ENCODE peak calls at places on chromosomes 11 and 22, in five cellular contexts. One of them, this sample, is unnamed.

GRCh38 chr11:75468534-75469340 is 35.7 kb upstream of the KLHL35 start:
- DNase-seq in BE2C: peak; percentile 66
- DNase-seq in cardiac muscle cell: peak; percentile 93
- DNase-seq in suprapubic skin: no peak
- DNase-seq in BJ: no peak
- DNase-seq in this sample: no peak

GRCh38 chr11:73554677-73555320 is 43.1 kb downstream of the FAM168A start:
- DNase-seq in BJ: no peak
- DNase-seq in BE2C: no peak
- DNase-seq in suprapubic skin: no peak
- DNase-seq in cardiac muscle cell: no peak
- DNase-seq in this sample: no peak

GRCh38 chr22:40120783-40121182 is 56.9 kb upstream of the TNRC6B start:
- DNase-seq in suprapubic skin: no peak
- DNase-seq in BJ: no peak
- DNase-seq in BE2C: no peak
- DNase-seq in cardiac muscle cell: no peak
- DNase-seq in this sample: no peak

GRCh38 chr11:73147771-73148681 is 5.9 kb upstream of the FCHSD2 start:
- DNase-seq in suprapubic skin: no peak
- DNase-seq in BJ: no peak
- DNase-seq in cardiac muscle cell: no peak
- DNase-seq in BE2C: no peak
- DNase-seq in this sample: peak; percentile 58

GRCh38 chr11:110429614-110430266 is at the start of gene FDX1:
- DNase-seq in BJ: no peak
- DNase-seq in BE2C: peak; percentile 94
- DNase-seq in suprapubic skin: peak; percentile 81
- DNase-seq in cardiac muscle cell: peak; percentile 90
- DNase-seq in this sample: peak; percentile 92

GRCh38 chr11:31366795-31367194 is 2.7 kb downstream of the DCDC1 start:
- DNase-seq in BJ: no peak
- DNase-seq in cardiac muscle cell: no peak
- DNase-seq in suprapubic skin: no peak
- DNase-seq in BE2C: no peak
- DNase-seq in this sample: no peak

GRCh38 chr11:64344721-64345120 is 4.7 kb downstream of the CCDC88B start:
- DNase-seq in suprapubic skin: no peak
- DNase-seq in BJ: no peak
- DNase-seq in BE2C: no peak
- DNase-seq in cardiac muscle cell: no peak
- DNase-seq in this sample: no peak

GRCh38 chr11:132590554-132590953 is 941.7 kb downstream of the OPCML start:
- DNase-seq in BE2C: no peak
- DNase-seq in cardiac muscle cell: no peak
- DNase-seq in suprapubic skin: no peak
- DNase-seq in BJ: no peak
- DNase-seq in this sample: no peak

GRCh38 chr22:22094921-22095320 is 112.3 kb upstream of the TOP3B start:
- DNase-seq in suprapubic skin: no peak
- DNase-seq in BJ: no peak
- DNase-seq in BE2C: no peak
- DNase-seq in cardiac muscle cell: no peak
- DNase-seq in this sample: no peak

GRCh38 chr11:7672960-7673723 is at the start of gene CYB5R2:
- DNase-seq in BE2C: peak; percentile 19
- DNase-seq in suprapubic skin: peak; percentile 83
- DNase-seq in BJ: no peak
- DNase-seq in cardiac muscle cell: peak; percentile 80
- DNase-seq in this sample: peak; percentile 46

GRCh38 chr11:131579932-131580387 is 209.5 kb downstream of the NTM start:
- DNase-seq in BE2C: no peak
- DNase-seq in suprapubic skin: no peak
- DNase-seq in BJ: no peak
- DNase-seq in cardiac muscle cell: peak; percentile 24
- DNase-seq in this sample: no peak

GRCh38 chr22:16818538-16818937 is 6.7 kb downstream of the XKR3 start:
- DNase-seq in cardiac muscle cell: no peak
- DNase-seq in BE2C: no peak
- DNase-seq in suprapubic skin: no peak
- DNase-seq in BJ: no peak
- DNase-seq in this sample: no peak

GRCh38 chr11:33801821-33802413 is 27.6 kb upstream of the FBXO3 start:
- DNase-seq in suprapubic skin: no peak
- DNase-seq in BE2C: no peak
- DNase-seq in BJ: no peak
- DNase-seq in cardiac muscle cell: no peak
- DNase-seq in this sample: no peak

GRCh38 chr11:62705401-62705800 is 1.8 kb downstream of the BSCL2 start:
- DNase-seq in cardiac muscle cell: no peak
- DNase-seq in suprapubic skin: no peak
- DNase-seq in BE2C: peak; percentile 24
- DNase-seq in BJ: no peak
- DNase-seq in this sample: no peak

GRCh38 chr22:20578707-20579106 is 71.3 kb downstream of the MED15 start:
- DNase-seq in suprapubic skin: no peak
- DNase-seq in BJ: no peak
- DNase-seq in BE2C: no peak
- DNase-seq in cardiac muscle cell: no peak
- DNase-seq in this sample: no peak

GRCh38 chr11:74648894-74649293 is 56.5 kb downstream of the POLD3 start:
- DNase-seq in suprapubic skin: no peak
- DNase-seq in cardiac muscle cell: no peak
- DNase-seq in BE2C: no peak
- DNase-seq in BJ: no peak
- DNase-seq in this sample: no peak

GRCh38 chr11:29518389-29519174 is 498.2 kb downstream of the KCNA4 start:
- DNase-seq in BE2C: no peak
- DNase-seq in suprapubic skin: no peak
- DNase-seq in cardiac muscle cell: peak; percentile 55
- DNase-seq in BJ: no peak
- DNase-seq in this sample: no peak

GRCh38 chr22:41478891-41479521 is 10.1 kb downstream of the ACO2 start:
- DNase-seq in BE2C: peak; percentile 19
- DNase-seq in cardiac muscle cell: peak; percentile 39
- DNase-seq in BJ: no peak
- DNase-seq in suprapubic skin: no peak
- DNase-seq in this sample: peak; percentile 39

GRCh38 chr11:114832532-114833125 is 154.3 kb downstream of the NXPE2 start:
- DNase-seq in suprapubic skin: no peak
- DNase-seq in cardiac muscle cell: no peak
- DNase-seq in BE2C: no peak
- DNase-seq in BJ: no peak
- DNase-seq in this sample: no peak

GRCh38 chr11:86632499-86633269 is 39.7 kb downstream of the ME3 start:
- DNase-seq in BJ: peak; percentile 90
- DNase-seq in cardiac muscle cell: peak; percentile 88
- DNase-seq in BE2C: no peak
- DNase-seq in suprapubic skin: no peak
- DNase-seq in this sample: no peak

GRCh38 chr11:68950268-68950667 is 30.5 kb downstream of the MRGPRD start:
- DNase-seq in BE2C: no peak
- DNase-seq in suprapubic skin: no peak
- DNase-seq in BJ: no peak
- DNase-seq in cardiac muscle cell: peak; percentile 27
- DNase-seq in this sample: no peak

GRCh38 chr11:45653277-45653676 is 12.1 kb downstream of the CHST1 start:
- DNase-seq in cardiac muscle cell: no peak
- DNase-seq in BE2C: no peak
- DNase-seq in suprapubic skin: no peak
- DNase-seq in BJ: no peak
- DNase-seq in this sample: no peak

GRCh38 chr11:118343981-118344521 is at the start of gene CD3G:
- DNase-seq in suprapubic skin: no peak
- DNase-seq in BE2C: no peak
- DNase-seq in cardiac muscle cell: no peak
- DNase-seq in BJ: no peak
- DNase-seq in this sample: no peak

GRCh38 chr11:64711138-64711943 is 11.7 kb downstream of the NRXN2 start:
- DNase-seq in suprapubic skin: no peak
- DNase-seq in BJ: no peak
- DNase-seq in BE2C: no peak
- DNase-seq in cardiac muscle cell: no peak
- DNase-seq in this sample: no peak

GRCh38 chr22:37254206-37254866 is 10.3 kb upstream of the RAC2 start:
- DNase-seq in BJ: no peak
- DNase-seq in suprapubic skin: no peak
- DNase-seq in BE2C: no peak
- DNase-seq in cardiac muscle cell: peak; percentile 77
- DNase-seq in this sample: no peak

DNA sequence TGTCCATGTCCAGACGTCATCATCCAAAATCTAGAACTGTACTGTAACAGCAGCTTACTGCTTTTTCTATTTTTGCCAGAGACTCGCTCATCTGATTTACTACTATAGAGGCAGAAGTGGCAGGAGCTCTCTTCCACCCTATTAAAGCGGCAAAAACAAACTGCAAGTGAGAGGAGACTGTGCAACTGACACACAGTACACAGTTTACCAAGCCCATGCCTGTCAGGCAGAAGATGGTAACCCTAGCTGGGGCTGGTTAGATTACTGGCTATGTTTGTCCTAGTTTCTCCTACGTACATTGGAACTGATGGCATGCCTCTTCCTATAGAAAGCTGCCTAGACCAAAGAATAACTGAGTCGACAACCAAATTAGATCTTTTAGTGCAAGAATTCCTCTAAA is 51.8 kb downstream of the CELF1 start:
- DNase-seq in cardiac muscle cell: no peak
- DNase-seq in BJ: no peak
- DNase-seq in suprapubic skin: no peak
- DNase-seq in BE2C: no peak
- DNase-seq in this sample: no peak
- H3K4me3 ChIP-seq in cardiac muscle cell: no peak overlapping the region
- H3K4me3 ChIP-seq in BJ: no peak overlapping the region
- H3K4me3 ChIP-seq in suprapubic skin: no peak overlapping the region
- H3K4me3 ChIP-seq in BE2C: no peak overlapping the region
- H3K4me3 ChIP-seq in this sample: no peak overlapping the region

DNA sequence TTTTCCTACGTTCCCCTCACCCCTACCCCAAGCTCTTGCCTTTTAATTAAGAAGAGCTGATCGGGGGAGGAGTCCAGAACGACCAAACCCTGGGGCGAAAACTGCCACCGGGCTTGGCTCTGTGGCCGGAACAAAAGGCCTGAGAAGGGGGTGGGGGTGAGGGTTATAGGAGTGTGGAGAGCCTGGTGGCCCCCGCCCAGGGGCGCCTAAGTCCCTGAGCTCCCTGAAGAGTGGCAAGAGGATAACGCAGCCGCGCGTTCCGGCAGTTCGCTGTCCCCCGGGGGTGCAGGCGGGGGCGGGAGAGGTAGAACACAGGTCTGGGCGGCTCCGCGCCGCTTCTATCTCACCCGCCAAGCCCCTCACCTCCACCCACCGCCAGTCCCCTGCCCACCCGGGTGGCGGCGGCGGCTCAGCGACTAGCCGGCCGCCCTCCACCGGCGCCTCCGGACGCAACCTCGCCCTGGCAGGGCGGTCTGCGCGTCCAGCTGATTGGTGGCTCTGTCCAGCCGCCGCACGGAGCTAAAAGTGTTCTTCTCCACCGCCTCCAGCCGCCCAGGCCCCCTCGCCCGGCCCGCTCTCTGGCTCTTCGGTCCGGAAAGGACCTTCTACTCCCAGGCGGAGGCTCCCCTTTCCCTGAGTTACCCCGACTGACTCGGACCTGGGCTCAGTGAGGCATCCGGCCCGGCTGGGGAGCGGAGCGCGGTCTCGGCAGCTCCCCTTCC is 18.8 kb upstream of the BDNF start:
- DNase-seq in BJ: no peak
- DNase-seq in cardiac muscle cell: peak; percentile 63
- DNase-seq in BE2C: peak; percentile 27
- DNase-seq in suprapubic skin: no peak
- DNase-seq in this sample: no peak
- TF ChIP-seq CTCF in BJ: no peak
- TF ChIP-seq CTCF in cardiac muscle cell: no peak
- TF ChIP-seq CTCF in BE2C: peak; percentile 0
- TF ChIP-seq CTCF in suprapubic skin: no peak
- TF ChIP-seq CTCF in this sample: no peak

GRCh38 chr11:24311974-24312373 is 184.9 kb upstream of the LUZP2 start:
- DNase-seq in BE2C: no peak
- DNase-seq in suprapubic skin: no peak
- DNase-seq in BJ: no peak
- DNase-seq in cardiac muscle cell: no peak
- DNase-seq in this sample: no peak

GRCh38 chr11:24312464-24313238 is 184.2 kb upstream of the LUZP2 start:
- DNase-seq in BE2C: no peak
- DNase-seq in suprapubic skin: no peak
- DNase-seq in BJ: no peak
- DNase-seq in cardiac muscle cell: peak; percentile 94
- DNase-seq in this sample: no peak
- H3K36me3 ChIP-seq in BE2C: no peaks in the 10 kb centered on the region
- H3K36me3 ChIP-seq in suprapubic skin: no peaks in the 10 kb centered on the region
- H3K36me3 ChIP-seq in BJ: no peaks in the 10 kb centered on the region
- H3K36me3 ChIP-seq in cardiac muscle cell: no peaks in the 10 kb centered on the region
- H3K36me3 ChIP-seq in this sample: no peaks in the 10 kb centered on the region

DNA sequence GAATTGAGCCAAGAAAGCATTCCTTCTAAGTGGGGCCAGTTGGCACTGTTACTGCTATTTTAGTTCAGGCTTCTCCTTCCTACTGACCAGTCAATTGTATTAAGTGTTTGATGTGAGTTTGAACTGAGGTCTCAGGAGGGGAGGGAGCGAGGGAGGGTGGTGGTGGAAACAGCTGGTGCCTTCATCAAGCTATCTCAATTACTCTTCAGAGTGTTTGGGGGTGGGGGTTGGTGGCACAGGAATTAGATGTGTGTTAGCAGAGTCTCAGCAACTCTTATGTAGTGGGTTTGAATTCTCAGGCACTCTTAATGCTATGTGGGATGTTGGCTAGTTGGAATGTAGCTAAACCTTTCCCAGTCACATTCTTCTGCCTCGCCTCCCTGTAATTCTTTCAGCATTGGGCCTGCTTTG is 14.5 kb downstream of the CTNND1 start:
- DNase-seq in suprapubic skin: no peak
- DNase-seq in BJ: peak; percentile 52
- DNase-seq in BE2C: no peak
- DNase-seq in cardiac muscle cell: peak; percentile 72
- DNase-seq in this sample: no peak
- H3K4me3 ChIP-seq in suprapubic skin: no peak overlapping the region
- H3K4me3 ChIP-seq in BJ: no peak overlapping the region
- H3K4me3 ChIP-seq in BE2C: no peak overlapping the region
- H3K4me3 ChIP-seq in cardiac muscle cell: no peak overlapping the region
- H3K4me3 ChIP-seq in this sample: no peak overlapping the region

DNA sequence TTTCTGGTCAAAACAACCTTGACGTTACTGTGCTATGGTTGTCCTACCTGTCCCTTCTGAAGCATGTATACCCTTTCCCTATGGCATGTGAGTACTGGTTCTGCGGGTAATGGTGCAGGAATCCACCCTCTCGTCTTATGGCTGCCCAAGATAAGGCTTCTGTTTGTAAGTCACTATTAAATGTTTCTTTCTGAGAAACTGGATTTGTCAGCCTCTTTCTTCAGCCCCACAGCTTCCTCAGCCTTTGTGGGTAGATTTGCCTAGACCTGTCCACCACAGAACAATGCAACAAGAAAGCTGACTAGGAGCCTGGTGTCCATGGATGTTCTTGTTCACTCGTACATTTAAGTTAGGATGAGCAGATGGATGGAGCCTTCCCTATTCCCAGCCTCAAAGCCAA is 14.4 kb downstream of the MMP7 start:
- DNase-seq in cardiac muscle cell: no peak
- DNase-seq in BJ: no peak
- DNase-seq in suprapubic skin: no peak
- DNase-seq in BE2C: no peak
- DNase-seq in this sample: no peak
- TF ChIP-seq CTCF in cardiac muscle cell: no peak
- TF ChIP-seq CTCF in BJ: no peak
- TF ChIP-seq CTCF in suprapubic skin: no peak
- TF ChIP-seq CTCF in BE2C: no peak
- TF ChIP-seq CTCF in this sample: no peak

This sample was measured in GM06990.